ENCODE peak calls at places on chromosomes 3 and 15, in ten cellular contexts. N is hypothalamus; S is stromal cell of bone marrow; D is endothelial cell; Z is A172; Q is spleen; Y is head of caudate nucleus; V is AG20443; M is EL; L is stimulated activated CD4-positive, alpha-beta T cell treated with anti-CD3 and anti-CD28 coated beads, Interleukin-12 subunit alpha, Interleukin-12 subunit beta, amount 100 ng/mL, for 48 hours. U is an unnamed sample.

GRCh38 chr15:63465104-63465503 is 39.3 kb upstream of the USP3 start:
- DNase-seq in N (no peak), S (peak; percentile 62), D (no peak), Z (peak; percentile 66), Q (no peak), Y (no peak), V (peak; percentile 55), M (peak; percentile 48), L (no peak), U (no peak)

GRCh38 chr3:197023241-197023997 is 6.2 kb downstream of the MELTF start:
- DNase-seq in N (no peak), S (no peak), D (no peak), Z (no peak), Q (peak; percentile 54), Y (peak; percentile 6), V (no peak), M (no peak), L (no peak), U (no peak)

GRCh38 chr3:115146032-115146417 is 1.1 kb downstream of the ZBTB20 start:
- DNase-seq in N (no peak), S (peak; percentile 79), D (peak; percentile 25), Z (peak; percentile 68), Q (no peak), Y (peak; percentile 54), V (peak; percentile 52), M (peak; percentile 72), L (peak; percentile 33), U (peak; percentile 46)

GRCh38 chr3:45693941-45694521 is 4.8 kb downstream of the SACM1L start:
- DNase-seq in N (no peak), S (no peak), D (no peak), Z (no peak), Q (no peak), Y (no peak), V (no peak), M (no peak), L (peak; percentile 14), U (no peak)

GRCh38 chr15:39585394-39585841 is 4.5 kb downstream of the THBS1 start:
- DNase-seq in N (no peak), S (peak; percentile 6), D (no peak), Z (no peak), Q (no peak), Y (no peak), V (no peak), M (no peak), L (no peak), U (peak; percentile 72)

GRCh38 chr15:75328493-75329314 is 7.2 kb upstream of the COMMD4 start:
- DNase-seq in N (no peak), S (no peak), D (no peak), Z (no peak), Q (no peak), Y (no peak), V (no peak), M (no peak), L (no peak), U (no peak)

GRCh38 chr3:22894877-22895276 is 308.2 kb upstream of the UBE2E2 start:
- DNase-seq in N (no peak), S (no peak), D (no peak), Z (no peak), Q (no peak), Y (no peak), V (no peak), M (no peak), L (no peak), U (no peak)

GRCh38 chr3:158742861-158743260 is 10.6 kb upstream of the RARRES1 start:
- DNase-seq in N (no peak), S (no peak), D (no peak), Z (no peak), Q (no peak), Y (no peak), V (peak; percentile 19), M (peak; percentile 38), L (no peak), U (no peak)

GRCh38 chr3:6825527-6825926 is 35.4 kb upstream of the GRM7 start:
- DNase-seq in N (no peak), S (no peak), D (no peak), Z (no peak), Q (no peak), Y (no peak), V (no peak), M (no peak), L (no peak), U (no peak)

GRCh38 chr3:31186041-31186440 is 291.6 kb upstream of the GADL1 start:
- DNase-seq in N (no peak), S (no peak), D (no peak), Z (no peak), Q (no peak), Y (no peak), V (no peak), M (no peak), L (no peak), U (no peak)

GRCh38 chr3:194136519-194137313 is 768 bp downstream of the HES1 start:
- DNase-seq in N (no peak), S (no peak), D (peak; percentile 65), Z (peak; percentile 72), Q (peak; percentile 86), Y (peak; percentile 25), V (peak; percentile 56), M (peak; percentile 71), L (no peak), U (no peak)

GRCh38 chr3:182971637-182972036 is 8.7 kb downstream of the DCUN1D1 start:
- DNase-seq in N (no peak), S (no peak), D (no peak), Z (no peak), Q (no peak), Y (no peak), V (no peak), M (peak; percentile 26), L (no peak), U (no peak)

GRCh38 chr3:160400631-160401150 is 1.2 kb downstream of the SMC4 start:
- DNase-seq in N (no peak), S (no peak), D (peak; percentile 39), Z (no peak), Q (peak; percentile 91), Y (no peak), V (peak; percentile 26), M (no peak), L (no peak), U (no peak)

GRCh38 chr3:112857526-112857925 is 10.9 kb upstream of the CD200R1L start:
- DNase-seq in N (no peak), S (no peak), D (no peak), Z (no peak), Q (no peak), Y (no peak), V (no peak), M (no peak), L (no peak), U (no peak)

GRCh38 chr15:82021992-82022391 is 23.8 kb downstream of the MEX3B start:
- DNase-seq in N (no peak), S (no peak), D (no peak), Z (no peak), Q (no peak), Y (no peak), V (no peak), M (peak; percentile 32), L (no peak), U (no peak)

U was measured in GM04503.